ENCODE peak calls at places on chromosomes 4 and X, in four cellular contexts. Q is GM23338, Y is endodermal cell, J is right lobe of liver. H is an unnamed sample.

GRCh38 chr4:990746-991367 is 2.3 kb downstream of the SLC26A1 start:
- DNase-seq in Q (no peak), Y (no peak), J (no peak), H (no peak)

GRCh38 chr4:2080429-2081300 is 21.5 kb downstream of the NAT8L start:
- DNase-seq in Q (no peak), Y (peak), J (peak), H (no peak)

GRCh38 chr4:38169524-38169923 is 209.3 kb downstream of the PTTG2 start:
- DNase-seq in Q (no peak), Y (no peak), J (no peak), H (no peak)

GRCh38 chr4:101103381-101104142 is 243.8 kb downstream of the PPP3CA start:
- DNase-seq in Q (peak), Y (no peak), J (no peak), H (no peak)

GRCh38 chr4:100984901-100985300 is 362.4 kb downstream of the PPP3CA start:
- DNase-seq in Q (no peak), Y (no peak), J (no peak), H (no peak)

GRCh38 chrX:86103061-86103460 is 45.2 kb upstream of the DACH2 start:
- DNase-seq in Q (no peak), Y (no peak), J (no peak), H (no peak)

GRCh38 chr4:7427326-7428260 is 7.1 kb downstream of the PSAPL1 start:
- DNase-seq in Q (no peak), Y (peak), J (peak), H (peak)

GRCh38 chrX:17814557-17814956 is 46.5 kb downstream of the RAI2 start:
- DNase-seq in Q (no peak), Y (no peak), J (no peak), H (no peak)

GRCh38 chrX:40303256-40304077 is 205.7 kb upstream of the BCOR start:
- DNase-seq in Q (no peak), Y (peak), J (no peak), H (no peak)

GRCh38 chr4:44145868-44146267 is 302.7 kb downstream of the KCTD8 start:
- DNase-seq in Q (no peak), Y (no peak), J (no peak), H (no peak)

GRCh38 chrX:100642296-100642695 is 1.7 kb upstream of the SRPX2 start:
- DNase-seq in Q (peak), Y (no peak), J (no peak), H (no peak)